ENCODE peak calls at places on chromosomes 12 and 14, in nine cellular contexts. One of them, this sample, is unnamed.

GRCh38 chr12:52590021-52590420 is 11.2 kb downstream of the KRT72 start:
- DNase-seq in choroid plexus epithelial cell: no peak
- DNase-seq in right cardiac atrium: no peak
- DNase-seq in HCT116: no peak
- DNase-seq in trophoblast cell: no peak
- DNase-seq in K562: no peak
- DNase-seq in cardiac fibroblast: no peak
- DNase-seq in esophagus squamous epithelium: no peak
- DNase-seq in mesenchymal stem cell: no peak
- DNase-seq in this sample: no peak

GRCh38 chr14:52327374-52328226 is 13.5 kb downstream of the PTGER2 start:
- DNase-seq in choroid plexus epithelial cell: peak; percentile 63
- DNase-seq in right cardiac atrium: no peak
- DNase-seq in HCT116: no peak
- DNase-seq in trophoblast cell: no peak
- DNase-seq in K562: no peak
- DNase-seq in cardiac fibroblast: peak; percentile 56
- DNase-seq in esophagus squamous epithelium: no peak
- DNase-seq in mesenchymal stem cell: peak; percentile 92
- DNase-seq in this sample: peak; percentile 8

GRCh38 chr14:73759183-73759713 is 45.1 kb upstream of the PNMA1 start:
- DNase-seq in choroid plexus epithelial cell: peak; percentile 69
- DNase-seq in right cardiac atrium: peak; percentile 90
- DNase-seq in HCT116: no peak
- DNase-seq in trophoblast cell: peak; percentile 62
- DNase-seq in K562: peak; percentile 69
- DNase-seq in cardiac fibroblast: peak; percentile 67
- DNase-seq in esophagus squamous epithelium: no peak
- DNase-seq in mesenchymal stem cell: peak; percentile 58
- DNase-seq in this sample: no peak

GRCh38 chr14:58941666-58942065 is 246.8 kb upstream of the DAAM1 start:
- DNase-seq in choroid plexus epithelial cell: peak; percentile 45
- DNase-seq in right cardiac atrium: no peak
- DNase-seq in HCT116: no peak
- DNase-seq in trophoblast cell: peak; percentile 52
- DNase-seq in K562: no peak
- DNase-seq in cardiac fibroblast: no peak
- DNase-seq in esophagus squamous epithelium: no peak
- DNase-seq in mesenchymal stem cell: peak; percentile 75
- DNase-seq in this sample: no peak

GRCh38 chr14:68394719-68395117 is 398.1 kb downstream of the ZFP36L1 start:
- DNase-seq in choroid plexus epithelial cell: no peak
- DNase-seq in right cardiac atrium: peak; percentile 30
- DNase-seq in HCT116: no peak
- DNase-seq in trophoblast cell: no peak
- DNase-seq in K562: no peak
- DNase-seq in cardiac fibroblast: no peak
- DNase-seq in esophagus squamous epithelium: no peak
- DNase-seq in mesenchymal stem cell: no peak
- DNase-seq in this sample: no peak

GRCh38 chr14:101001311-101002069 is 98.0 kb upstream of the RTL1 start:
- DNase-seq in choroid plexus epithelial cell: peak; percentile 87
- DNase-seq in right cardiac atrium: no peak
- DNase-seq in HCT116: no peak
- DNase-seq in trophoblast cell: peak; percentile 0
- DNase-seq in K562: no peak
- DNase-seq in cardiac fibroblast: peak; percentile 52
- DNase-seq in esophagus squamous epithelium: no peak
- DNase-seq in mesenchymal stem cell: no peak
- DNase-seq in this sample: no peak

GRCh38 chr12:49939307-49939706 is 11.2 kb upstream of the AQP2 start:
- DNase-seq in choroid plexus epithelial cell: no peak
- DNase-seq in right cardiac atrium: no peak
- DNase-seq in HCT116: no peak
- DNase-seq in trophoblast cell: no peak
- DNase-seq in K562: no peak
- DNase-seq in cardiac fibroblast: no peak
- DNase-seq in esophagus squamous epithelium: no peak
- DNase-seq in mesenchymal stem cell: no peak
- DNase-seq in this sample: no peak

GRCh38 chr14:99260652-99261551 is 11.1 kb downstream of the BCL11B start:
- DNase-seq in choroid plexus epithelial cell: no peak
- DNase-seq in right cardiac atrium: no peak
- DNase-seq in HCT116: no peak
- DNase-seq in trophoblast cell: no peak
- DNase-seq in K562: no peak
- DNase-seq in cardiac fibroblast: no peak
- DNase-seq in esophagus squamous epithelium: no peak
- DNase-seq in mesenchymal stem cell: no peak
- DNase-seq in this sample: no peak

GRCh38 chr14:89378119-89378518 is 38.9 kb downstream of the FOXN3 start:
- DNase-seq in choroid plexus epithelial cell: peak; percentile 83
- DNase-seq in right cardiac atrium: no peak
- DNase-seq in HCT116: no peak
- DNase-seq in trophoblast cell: peak; percentile 66
- DNase-seq in K562: no peak
- DNase-seq in cardiac fibroblast: peak; percentile 86
- DNase-seq in esophagus squamous epithelium: no peak
- DNase-seq in mesenchymal stem cell: peak; percentile 83
- DNase-seq in this sample: no peak

GRCh38 chr14:72651081-72651480 is 242.8 kb downstream of the DPF3 start:
- DNase-seq in choroid plexus epithelial cell: peak; percentile 55
- DNase-seq in right cardiac atrium: no peak
- DNase-seq in HCT116: no peak
- DNase-seq in trophoblast cell: no peak
- DNase-seq in K562: no peak
- DNase-seq in cardiac fibroblast: peak; percentile 35
- DNase-seq in esophagus squamous epithelium: no peak
- DNase-seq in mesenchymal stem cell: peak; percentile 13
- DNase-seq in this sample: no peak
- H3K4me3 ChIP-seq in choroid plexus epithelial cell: no peak overlapping the region
- H3K4me3 ChIP-seq in right cardiac atrium: no peak overlapping the region
- H3K4me3 ChIP-seq in HCT116: no peak overlapping the region
- H3K4me3 ChIP-seq in trophoblast cell: no peak overlapping the region
- H3K4me3 ChIP-seq in K562: no peak overlapping the region
- H3K4me3 ChIP-seq in cardiac fibroblast: no peak overlapping the region
- H3K4me3 ChIP-seq in esophagus squamous epithelium: no peak overlapping the region
- H3K4me3 ChIP-seq in mesenchymal stem cell: no peak overlapping the region
- H3K4me3 ChIP-seq in this sample: no peak overlapping the region

GRCh38 chr12:121038861-121039654 is at the start of gene OASL:
- DNase-seq in choroid plexus epithelial cell: peak; percentile 56
- DNase-seq in right cardiac atrium: peak; percentile 44
- DNase-seq in HCT116: no peak
- DNase-seq in trophoblast cell: peak; percentile 45
- DNase-seq in K562: no peak
- DNase-seq in cardiac fibroblast: peak; percentile 54
- DNase-seq in esophagus squamous epithelium: no peak
- DNase-seq in mesenchymal stem cell: no peak
- DNase-seq in this sample: no peak
- H3K4me3 ChIP-seq in choroid plexus epithelial cell: peak within 1 kb of the TSS; percentile 42
- H3K4me3 ChIP-seq in right cardiac atrium: peak within 1 kb of the TSS; percentile 41
- H3K4me3 ChIP-seq in HCT116: peak within 1 kb of the TSS; percentile 75
- H3K4me3 ChIP-seq in trophoblast cell: no peak within 1 kb of the TSS
- H3K4me3 ChIP-seq in K562: no peak within 1 kb of the TSS
- H3K4me3 ChIP-seq in cardiac fibroblast: peak within 1 kb of the TSS; percentile 21
- H3K4me3 ChIP-seq in esophagus squamous epithelium: peak within 1 kb of the TSS; percentile 47
- H3K4me3 ChIP-seq in mesenchymal stem cell: no peak within 1 kb of the TSS
- H3K4me3 ChIP-seq in this sample: peak within 1 kb of the TSS; percentile 85

GRCh38 chr12:120939954-120940353 is 35.8 kb upstream of the SPPL3 start:
- DNase-seq in choroid plexus epithelial cell: no peak
- DNase-seq in right cardiac atrium: no peak
- DNase-seq in HCT116: no peak
- DNase-seq in trophoblast cell: no peak
- DNase-seq in K562: no peak
- DNase-seq in cardiac fibroblast: no peak
- DNase-seq in esophagus squamous epithelium: no peak
- DNase-seq in mesenchymal stem cell: no peak
- DNase-seq in this sample: no peak

GRCh38 chr12:120939523-120939922 is 35.4 kb upstream of the SPPL3 start:
- DNase-seq in choroid plexus epithelial cell: no peak
- DNase-seq in right cardiac atrium: peak; percentile 29
- DNase-seq in HCT116: no peak
- DNase-seq in trophoblast cell: peak; percentile 86
- DNase-seq in K562: no peak
- DNase-seq in cardiac fibroblast: no peak
- DNase-seq in esophagus squamous epithelium: no peak
- DNase-seq in mesenchymal stem cell: no peak
- DNase-seq in this sample: no peak

GRCh38 chr12:120938496-120938895 is 34.3 kb upstream of the SPPL3 start:
- DNase-seq in choroid plexus epithelial cell: no peak
- DNase-seq in right cardiac atrium: no peak
- DNase-seq in HCT116: no peak
- DNase-seq in trophoblast cell: peak; percentile 81
- DNase-seq in K562: no peak
- DNase-seq in cardiac fibroblast: no peak
- DNase-seq in esophagus squamous epithelium: no peak
- DNase-seq in mesenchymal stem cell: no peak
- DNase-seq in this sample: no peak

GRCh38 chr12:120932956-120933526 is 28.9 kb upstream of the SPPL3 start:
- DNase-seq in choroid plexus epithelial cell: no peak
- DNase-seq in right cardiac atrium: no peak
- DNase-seq in HCT116: no peak
- DNase-seq in trophoblast cell: no peak
- DNase-seq in K562: no peak
- DNase-seq in cardiac fibroblast: no peak
- DNase-seq in esophagus squamous epithelium: no peak
- DNase-seq in mesenchymal stem cell: no peak
- DNase-seq in this sample: no peak

GRCh38 chr12:120936197-120936596 is 32.0 kb upstream of the SPPL3 start:
- DNase-seq in choroid plexus epithelial cell: no peak
- DNase-seq in right cardiac atrium: no peak
- DNase-seq in HCT116: no peak
- DNase-seq in trophoblast cell: no peak
- DNase-seq in K562: no peak
- DNase-seq in cardiac fibroblast: no peak
- DNase-seq in esophagus squamous epithelium: no peak
- DNase-seq in mesenchymal stem cell: no peak
- DNase-seq in this sample: no peak
- H3K4me3 ChIP-seq in choroid plexus epithelial cell: no peak overlapping the region
- H3K4me3 ChIP-seq in right cardiac atrium: no peak overlapping the region
- H3K4me3 ChIP-seq in HCT116: no peak overlapping the region
- H3K4me3 ChIP-seq in trophoblast cell: no peak overlapping the region
- H3K4me3 ChIP-seq in K562: no peak overlapping the region
- H3K4me3 ChIP-seq in cardiac fibroblast: no peak overlapping the region
- H3K4me3 ChIP-seq in esophagus squamous epithelium: no peak overlapping the region
- H3K4me3 ChIP-seq in mesenchymal stem cell: no peak overlapping the region
- H3K4me3 ChIP-seq in this sample: no peak overlapping the region

DNA sequence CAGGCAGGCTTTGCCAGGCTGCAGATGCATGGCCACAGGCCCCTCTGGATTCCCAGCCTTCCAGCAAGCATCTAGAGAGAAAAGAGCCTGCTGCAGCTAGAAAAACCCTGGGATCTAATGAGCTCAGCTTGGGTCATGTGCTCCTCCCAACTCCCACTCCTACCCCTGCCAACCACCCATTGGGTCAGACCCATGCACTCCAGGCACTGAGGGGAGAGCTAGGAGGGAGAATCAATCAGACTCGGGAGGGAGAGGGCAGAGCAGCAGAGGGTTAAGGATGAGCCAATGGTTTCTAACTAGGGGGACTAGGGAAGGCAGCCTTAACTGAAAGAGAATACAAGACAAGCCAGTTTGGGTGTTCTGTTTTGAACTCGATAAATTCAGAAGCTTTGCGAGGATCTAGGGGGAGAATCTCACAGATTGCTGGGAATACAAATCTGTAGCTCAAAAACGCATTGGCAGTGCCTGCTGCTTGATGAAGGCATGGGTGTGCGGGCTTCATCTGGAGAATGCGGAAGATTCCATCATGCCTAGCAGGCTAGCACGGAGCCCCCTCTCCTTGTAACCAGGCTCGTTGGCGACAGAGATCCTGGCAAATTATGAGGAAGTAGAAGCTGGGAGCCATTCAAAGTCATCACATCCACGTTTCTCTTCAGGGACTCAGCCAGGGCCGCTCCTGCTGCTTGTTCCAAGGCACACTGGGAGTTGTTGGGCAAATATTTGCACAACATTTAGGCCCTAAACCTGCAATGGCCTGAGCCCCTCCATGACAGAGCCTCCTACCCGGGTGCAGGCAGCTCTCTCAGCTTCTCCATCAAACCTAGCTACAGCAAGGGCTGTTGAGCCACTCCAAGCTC is 56.4 kb downstream of the VCPKMT start:
- DNase-seq in choroid plexus epithelial cell: no peak
- DNase-seq in right cardiac atrium: no peak
- DNase-seq in HCT116: no peak
- DNase-seq in trophoblast cell: no peak
- DNase-seq in K562: no peak
- DNase-seq in cardiac fibroblast: no peak
- DNase-seq in esophagus squamous epithelium: no peak
- DNase-seq in mesenchymal stem cell: no peak
- DNase-seq in this sample: no peak
- H3K4me3 ChIP-seq in choroid plexus epithelial cell: no peak overlapping the region
- H3K4me3 ChIP-seq in right cardiac atrium: no peak overlapping the region
- H3K4me3 ChIP-seq in HCT116: no peak overlapping the region
- H3K4me3 ChIP-seq in trophoblast cell: peak overlapping the region; percentile 40
- H3K4me3 ChIP-seq in K562: no peak overlapping the region
- H3K4me3 ChIP-seq in cardiac fibroblast: no peak overlapping the region
- H3K4me3 ChIP-seq in esophagus squamous epithelium: no peak overlapping the region
- H3K4me3 ChIP-seq in mesenchymal stem cell: no peak overlapping the region
- H3K4me3 ChIP-seq in this sample: no peak overlapping the region

This sample was measured in GM12864.